ENCODE peak calls at places on chromosomes 6 and 20, in nine cellular contexts. Z is CD8-positive, alpha-beta memory T cell; F is activated T-helper 1 cell treated with anti-CD3 and anti-CD28 coated beads, Interleukin-2, amount 50 U/mL, for 16 hours; E is stimulated activated CD4-positive, alpha-beta T cell treated with anti-CD3 and anti-CD28 coated beads, TNF-alpha, amount 100 ng/mL, for 48 hours; N is Calu3; S is activated CD8-positive, alpha-beta memory T cell treated with anti-CD3 and anti-CD28 coated beads, Interleukin-2, amount 10 ng/mL, durations not matched to agents 7 days and 5 days; C is AG20443; U is HuH-7.5; I is HEK293T. G is an unnamed sample.

GRCh38 chr6:35719830-35720733 is 16.8 kb upstream of the ARMC12 start:
- DNase-seq in U (no peak), E (no peak), N (no peak), F (no peak), C (no peak), S (peak), I (peak), Z (no peak), G (no peak)

GRCh38 chr20:36314734-36315544 is 8.8 kb downstream of the DLGAP4 start:
- DNase-seq in C (peak), S (no peak), U (no peak), N (no peak), Z (no peak), I (no peak), F (no peak), E (no peak), G (no peak)

GRCh38 chr6:26199773-26200728 is 112.8 kb downstream of the HFE start:
- DNase-seq in Z (no peak), N (no peak), E (no peak), F (no peak), S (peak), I (no peak), C (no peak), U (no peak), G (no peak)

GRCh38 chr6:155325700-155326516 is 11.6 kb upstream of the TFB1M start:
- DNase-seq in Z (no peak), F (no peak), C (no peak), I (no peak), S (no peak), U (no peak), E (no peak), N (no peak), G (no peak)

GRCh38 chr6:105553174-105553573 is 150.3 kb upstream of the PREP start:
- DNase-seq in F (no peak), I (no peak), U (no peak), S (no peak), Z (no peak), N (peak), C (no peak), E (no peak), G (no peak)

GRCh38 chr20:51372176-51372803 is 170.2 kb downstream of the NFATC2 start:
- DNase-seq in S (peak), E (peak), I (peak), Z (peak), U (peak), N (peak), C (peak), F (peak), G (peak)

GRCh38 chr6:95321106-95321505 is 256.2 kb upstream of the MANEA start:
- DNase-seq in I (no peak), E (no peak), F (no peak), U (no peak), Z (no peak), N (no peak), S (no peak), C (no peak), G (no peak)

GRCh38 chr6:156650896-156651295 is 126.3 kb upstream of the ARID1B start:
- DNase-seq in U (no peak), C (no peak), F (no peak), Z (no peak), S (no peak), I (no peak), N (no peak), E (no peak), G (no peak)

GRCh38 chr6:44041461-44042260 is 85.6 kb downstream of the MRPL14 start:
- DNase-seq in N (peak), F (no peak), U (no peak), I (no peak), C (peak), Z (no peak), S (no peak), E (no peak), G (no peak)

GRCh38 chr6:147787407-147787806 is 278.9 kb downstream of the SAMD5 start:
- DNase-seq in I (no peak), E (no peak), N (no peak), S (no peak), C (no peak), F (no peak), U (no peak), Z (no peak), G (no peak)

GRCh38 chr6:65399355-65400084 is 307.5 kb downstream of the EYS start:
- DNase-seq in U (no peak), C (no peak), Z (no peak), I (no peak), F (no peak), S (no peak), E (no peak), N (no peak), G (no peak)

GRCh38 chr6:149963212-149963461 is 606 bp upstream of the ULBP1 start:
- DNase-seq in U (peak), E (peak), C (peak), N (peak), S (peak), Z (no peak), I (peak), F (no peak), G (no peak)

GRCh38 chr6:43101497-43101896 is 25.4 kb downstream of the PTK7 start:
- DNase-seq in N (no peak), E (no peak), S (no peak), I (no peak), C (no peak), F (no peak), Z (no peak), U (no peak), G (no peak)

GRCh38 chr6:37276916-37277509 is 19.1 kb upstream of the TMEM217 start:
- DNase-seq in N (peak), E (no peak), I (no peak), C (no peak), U (no peak), Z (no peak), S (no peak), F (no peak), G (no peak)

GRCh38 chr6:155273438-155273837 is 9.6 kb downstream of the CLDN20 start:
- DNase-seq in S (no peak), E (no peak), F (no peak), C (peak), U (no peak), Z (no peak), N (no peak), I (no peak), G (no peak)

GRCh38 chr6:40626886-40627285 is 39.7 kb upstream of the LRFN2 start:
- DNase-seq in E (no peak), U (no peak), N (no peak), C (no peak), Z (no peak), I (no peak), F (no peak), S (no peak), G (no peak)

GRCh38 chr6:50602191-50602810 is 111.0 kb upstream of the TFAP2D start:
- DNase-seq in C (peak), N (peak), U (no peak), E (no peak), S (no peak), F (no peak), I (peak), Z (no peak), G (no peak)

GRCh38 chr6:42746452-42747400 is 823 bp upstream of the TBCC start:
- DNase-seq in E (peak), C (peak), U (peak), I (peak), Z (peak), N (peak), S (peak), F (peak), G (peak)

GRCh38 chr20:46347831-46348230 is 39.5 kb upstream of the CDH22 start:
- DNase-seq in Z (no peak), U (no peak), C (no peak), F (no peak), E (no peak), S (no peak), I (no peak), N (no peak), G (no peak)